ENCODE peak calls at places on chromosome X, in nine cellular contexts. I, R, J, H, F, V, D, E and K are unnamed samples. For H3K36me3, the result is how much of the 10 kb centered on the place peaks cover.

GRCh38 chrX:154032653-154033052 is 13.0 kb upstream of the IRAK1 start:
- DNase-seq in H (no peak), I (no peak), D (peak), R (no peak), E (no peak), V (no peak), J (no peak), F (no peak), K (no peak)

GRCh38 chrX:28888421-28888820 is 301.2 kb downstream of the IL1RAPL1 start:
- DNase-seq in V (no peak), I (no peak), D (no peak), R (no peak), H (no peak), J (no peak), F (no peak), E (no peak), K (no peak)

GRCh38 chrX:137562096-137562495 is 3.8 kb upstream of the ZIC3 start:
- DNase-seq in R (no peak), I (no peak), E (no peak), H (no peak), D (no peak), J (no peak), V (no peak), F (no peak), K (no peak)

GRCh38 chrX:151975228-151975593 is 735 bp upstream of the GABRE start:
- DNase-seq in I (no peak), V (no peak), R (no peak), E (no peak), F (no peak), J (no peak), H (no peak), D (no peak), K (no peak)

GRCh38 chrX:153420851-153421599 is 9.8 kb downstream of the ZFP92 start:
- DNase-seq in J (no peak), V (no peak), I (no peak), D (no peak), F (no peak), H (no peak), E (no peak), R (no peak), K (no peak)

GRCh38 chrX:3216581-3216980 is 129.9 kb downstream of the MXRA5 start:
- DNase-seq in E (no peak), R (no peak), V (no peak), D (no peak), F (no peak), H (no peak), I (no peak), J (no peak), K (no peak)

GRCh38 chrX:17613979-17614572 is 123.2 kb upstream of the SCML1 start:
- DNase-seq in R (peak), H (no peak), E (no peak), D (no peak), F (no peak), I (no peak), V (no peak), J (peak), K (no peak)

GRCh38 chrX:129781134-129782014 is 1.6 kb downstream of the SASH3 start:
- DNase-seq in H (peak), R (peak), J (no peak), F (peak), I (peak), D (peak), E (peak), V (no peak), K (no peak)

GRCh38 chrX:65273152-65273551 is 261.4 kb downstream of the LAS1L start:
- DNase-seq in H (no peak), V (no peak), E (no peak), D (no peak), J (no peak), F (no peak), I (no peak), R (no peak), K (no peak)

GRCh38 chrX:154021131-154021611 is 1.5 kb upstream of the IRAK1 start:
- DNase-seq in V (no peak), J (no peak), F (no peak), I (no peak), H (no peak), D (peak), R (no peak), E (no peak), K (peak)

GRCh38 chrX:20432048-20432447 is 165.3 kb upstream of the RPS6KA3 start:
- DNase-seq in I (no peak), E (no peak), H (no peak), J (no peak), R (no peak), V (no peak), D (no peak), F (no peak), K (no peak)

GRCh38 chrX:150690126-150690525 is 3.1 kb upstream of the MTMR1 start:
- DNase-seq in R (no peak), D (no peak), E (no peak), F (no peak), V (no peak), I (no peak), H (no peak), J (no peak), K (no peak)

GRCh38 chrX:43676960-43677582 is 21.0 kb downstream of the MAOA start:
- DNase-seq in V (peak), E (no peak), H (no peak), F (no peak), I (peak), J (no peak), R (no peak), D (peak), K (no peak)

GRCh38 chrX:10015711-10016515 is 48.8 kb downstream of the CLDN34 start:
- DNase-seq in I (no peak), E (peak), D (peak), V (peak), F (no peak), H (peak), R (peak), J (peak), K (peak)

GRCh38 chrX:17654116-17654515 is 83.2 kb upstream of the SCML1 start:
- DNase-seq in I (peak), H (no peak), R (no peak), D (no peak), J (no peak), F (peak), V (no peak), E (no peak), K (no peak)

GRCh38 chrX:38704146-38704882 is 96.9 kb upstream of the MID1IP1 start:
- DNase-seq in J (no peak), H (no peak), F (no peak), R (no peak), V (no peak), E (no peak), I (no peak), D (no peak), K (no peak)

GRCh38 chrX:148874621-148875020 is 374.2 kb downstream of the AFF2 start:
- DNase-seq in V (no peak), R (no peak), I (no peak), J (no peak), F (no peak), D (no peak), H (no peak), E (no peak), K (no peak)

GRCh38 chrX:153495362-153495751 is 577 bp downstream of the BGN start:
- DNase-seq in V (no peak), R (no peak), D (no peak), I (no peak), J (no peak), F (no peak), H (no peak), E (no peak), K (peak)

GRCh38 chrX:153983321-153983729 is 10.8 kb downstream of the TMEM187 start:
- DNase-seq in R (no peak), F (peak), E (no peak), J (no peak), H (peak), I (no peak), D (no peak), V (no peak), K (no peak)

GRCh38 chrX:3699841-3700381 is 13.5 kb downstream of the PRKX start:
- DNase-seq in I (no peak), H (no peak), J (no peak), E (no peak), R (no peak), D (no peak), V (no peak), F (no peak), K (no peak)

GRCh38 chrX:153672531-153673397 is 849 bp downstream of the PNCK start:
- DNase-seq in V (no peak), R (no peak), F (no peak), D (peak), E (peak), H (no peak), I (no peak), J (no peak), K (no peak)

GRCh38 chrX:57286507-57287251 is at the start of gene FAAH2:
- DNase-seq in E (peak), J (no peak), F (peak), R (peak), D (peak), I (peak), V (peak), H (peak), K (no peak)

GRCh38 chrX:352582-353314 is 34.0 kb downstream of the PPP2R3B start:
- DNase-seq in E (peak), H (peak), D (no peak), V (no peak), J (no peak), F (no peak), R (peak), I (no peak), K (no peak)

GRCh38 chrX:100494570-100494969 is 84.5 kb upstream of the PCDH19 start:
- DNase-seq in J (no peak), E (no peak), V (no peak), I (no peak), H (no peak), R (no peak), F (no peak), D (peak), K (no peak)

GRCh38 chrX:68498508-68499379 is at the start of gene YIPF6:
- DNase-seq in R (peak), E (peak), I (peak), F (peak), H (peak), J (peak), V (peak), D (peak), K (peak)

GRCh38 chrX:53713987-53714579 is 27.6 kb upstream of the HUWE1 start:
- DNase-seq in H (no peak), I (no peak), V (no peak), J (no peak), F (peak), D (no peak), E (no peak), R (no peak), K (no peak)

GRCh38 chrX:133715715-133716114 is 269.7 kb downstream of the GPC3 start:
- DNase-seq in V (no peak), H (no peak), F (no peak), J (no peak), D (no peak), I (no peak), R (no peak), E (no peak), K (no peak)

GRCh38 chrX:150984164-150984824 is 1.2 kb downstream of the HMGB3 start:
- DNase-seq in D (peak), J (no peak), F (no peak), R (no peak), H (no peak), V (peak), E (no peak), I (no peak), K (no peak)

GRCh38 chrX:105328773-105329172 is 108.3 kb upstream of the TEX13A start:
- DNase-seq in E (no peak), J (no peak), I (no peak), R (no peak), D (no peak), H (no peak), F (no peak), V (no peak), K (no peak)

GRCh38 chrX:24515447-24515846 is 50.4 kb downstream of the PDK3 start:
- DNase-seq in F (no peak), V (peak), R (no peak), I (no peak), D (peak), H (no peak), E (no peak), J (no peak), K (no peak)

GRCh38 chrX:15310117-15310516 is 5.3 kb downstream of the ASB11 start:
- DNase-seq in V (no peak), R (no peak), H (no peak), F (no peak), D (no peak), J (peak), E (no peak), I (no peak), K (no peak)

GRCh38 chrX:130171446-130172126 is at the start of gene RAB33A:
- DNase-seq in R (peak), E (peak), F (peak), V (peak), D (peak), I (peak), H (no peak), J (peak), K (peak)

GRCh38 chrX:45007598-45007997 is 134.6 kb downstream of the KDM6A start:
- DNase-seq in E (no peak), J (no peak), H (no peak), D (no peak), F (no peak), R (no peak), I (no peak), V (no peak), K (no peak)

GRCh38 chrX:155577682-155578081 is 35.1 kb downstream of the TMLHE start:
- DNase-seq in V (no peak), F (no peak), I (no peak), D (peak), R (no peak), J (no peak), H (no peak), E (no peak), K (no peak)

GRCh38 chrX:47637546-47638195 is 7.9 kb upstream of the CFP start:
- DNase-seq in J (no peak), V (peak), F (peak), H (no peak), R (peak), E (peak), D (peak), I (no peak), K (no peak)
- H3K36me3 ChIP-seq in J (under half), V (under half), F (under half), H (under half), R (half or more), E (under half), D (under half), I (under half), K (under half)

GRCh38 chrX:1511829-1512228 is 25.2 kb downstream of the P2RY8 start:
- DNase-seq in I (no peak), D (no peak), V (no peak), J (no peak), H (no peak), R (no peak), E (no peak), F (no peak), K (no peak)
- H3K36me3 ChIP-seq in I (under half), D (under half), V (under half), J (under half), H (under half), R (under half), E (under half), F (under half), K (under half)

GRCh38 chrX:11756354-11757318 is 1.4 kb upstream of the MSL3 start:
- DNase-seq in J (no peak), F (no peak), V (no peak), D (no peak), H (no peak), E (no peak), R (no peak), I (no peak), K (no peak)
- H3K36me3 ChIP-seq in J (under half), F (under half), V (under half), D (under half), H (under half), E (under half), R (under half), I (under half), K (under half)

DNA sequence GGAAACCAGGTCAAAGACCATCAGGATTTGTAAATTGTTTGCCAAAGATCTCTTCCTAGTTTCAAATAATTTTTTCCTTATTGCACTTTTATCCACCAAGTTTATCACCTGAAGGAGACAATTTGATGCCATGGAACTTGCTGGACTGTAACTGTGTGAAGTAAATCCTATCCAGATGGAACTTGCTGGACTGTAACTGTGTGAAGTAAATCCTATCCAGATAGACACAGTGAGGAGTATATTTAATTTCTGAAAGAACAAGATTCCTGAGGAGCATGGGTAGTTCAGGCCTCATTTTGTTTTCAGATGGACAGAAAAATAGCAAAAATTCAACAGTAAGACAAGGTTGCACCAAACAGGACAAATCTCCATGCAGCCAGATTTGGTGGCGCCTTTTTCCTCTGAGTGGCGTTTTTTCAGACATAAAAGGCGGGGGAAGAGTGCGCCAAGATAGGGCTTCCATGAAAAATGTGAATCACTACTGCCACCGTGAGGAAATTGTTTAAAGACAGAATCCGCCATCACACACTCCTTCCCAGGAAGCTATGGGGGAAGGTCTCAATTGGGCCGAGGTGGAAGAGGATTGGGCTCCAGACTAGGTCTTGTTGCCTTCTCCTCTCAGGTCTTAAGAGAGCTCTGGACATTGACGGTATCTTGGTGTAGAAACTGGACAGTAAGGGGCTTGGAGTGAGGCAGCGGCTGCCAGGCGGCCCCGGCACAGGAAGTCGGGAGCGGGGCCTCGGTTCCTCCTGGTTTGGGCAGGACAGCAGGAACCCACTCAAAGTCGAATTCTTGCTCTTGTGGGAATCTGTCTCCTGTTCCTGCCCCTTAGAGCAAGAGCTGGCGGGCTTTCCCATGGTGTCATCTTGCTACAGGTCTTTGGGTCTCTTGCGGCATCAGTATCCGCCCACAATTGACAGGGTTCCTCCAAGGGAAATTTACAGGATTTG is 234.7 kb downstream of the OR13H1 start:
- DNase-seq in V (no peak), R (no peak), E (no peak), H (peak), D (no peak), F (no peak), J (peak), I (no peak), K (peak)
- H3K36me3 ChIP-seq in V (under half), R (under half), E (under half), H (under half), D (half or more), F (under half), J (under half), I (under half), K (under half)

GRCh38 chrX:120450163-120450562 is 18.9 kb downstream of the LAMP2 start:
- DNase-seq in R (no peak), E (no peak), J (no peak), D (peak), V (peak), F (no peak), I (no peak), H (no peak), K (no peak)
- H3K36me3 ChIP-seq in R (under half), E (under half), J (under half), D (under half), V (under half), F (under half), I (under half), H (under half), K (under half)

DNA sequence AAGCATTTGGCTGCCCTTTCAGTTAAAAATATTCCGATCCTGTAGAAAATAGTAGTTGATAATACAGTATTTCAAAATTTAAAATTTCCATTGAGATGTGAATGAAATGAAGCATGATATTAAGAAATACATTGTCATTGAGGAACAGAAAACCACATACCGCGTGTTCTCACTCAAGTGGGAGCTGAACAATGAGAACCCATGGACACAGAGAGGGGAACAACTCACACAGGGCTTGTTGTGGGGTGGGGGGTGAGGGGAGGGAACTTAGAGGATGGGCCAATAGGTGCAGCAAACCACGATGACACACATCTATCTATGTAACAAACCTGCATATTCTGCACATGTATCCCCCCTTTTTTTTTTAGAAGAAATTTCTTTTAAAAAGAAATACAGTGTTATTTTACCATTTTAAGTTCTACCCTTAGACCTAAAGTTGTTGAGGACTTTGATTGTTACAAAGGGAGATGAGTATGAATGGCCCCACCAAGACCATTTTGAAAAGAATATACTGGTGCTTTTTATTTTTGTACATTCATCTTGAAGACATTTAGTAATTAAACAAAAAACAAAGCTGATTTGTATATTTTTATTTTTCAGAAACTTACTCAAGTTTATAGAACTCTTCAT is 52.0 kb upstream of the IL13RA1 start:
- DNase-seq in F (no peak), H (no peak), J (no peak), D (no peak), I (no peak), E (no peak), V (no peak), R (no peak), K (no peak)
- H3K36me3 ChIP-seq in F (under half), H (under half), J (under half), D (under half), I (under half), E (under half), V (under half), R (under half), K (under half)